ENCODE peak calls at places on chromosomes 6 and 20, in six cellular contexts. N is fibroblast of pulmonary artery; J is activated naive CD4-positive, alpha-beta T cell; H is effector CD4-positive, alpha-beta T cell; K is activated T-cell treated with anti-CD3 and anti-CD28 coated beads, Interleukin-2, amount 50 U/mL, for 72 hours; A is M059J. B is an unnamed sample.
A peak's percentile ranks its signal among the peaks of the same experiment; 100 is the strongest.

GRCh38 chr6:81792826-81793225 is 40.3 kb upstream of the TENT5A start:
- DNase-seq in N (no peak), J (no peak), H (no peak), K (no peak), A (peak; percentile 86), B (no peak)

GRCh38 chr6:26408828-26409730 is 7.0 kb downstream of the BTN3A1 start:
- DNase-seq in N (no peak), J (no peak), H (no peak), K (no peak), A (no peak), B (no peak)

GRCh38 chr6:129350278-129350677 is 359.7 kb downstream of the ARHGAP18 start:
- DNase-seq in N (no peak), J (no peak), H (no peak), K (no peak), A (no peak), B (no peak)

GRCh38 chr6:124963416-124964083 is 1.3 kb downstream of the RNF217 start:
- DNase-seq in N (peak; percentile 59), J (no peak), H (no peak), K (no peak), A (peak; percentile 68), B (no peak)

GRCh38 chr20:1505361-1505760 is 14.1 kb upstream of the SIRPB2 start:
- DNase-seq in N (no peak), J (no peak), H (no peak), K (no peak), A (peak; percentile 86), B (no peak)

GRCh38 chr20:41247523-41248370 is 69.8 kb downstream of the ZHX3 start:
- DNase-seq in N (no peak), J (no peak), H (no peak), K (no peak), A (no peak), B (no peak)

GRCh38 chr20:366042-366718 is 14.4 kb upstream of the TRIB3 start:
- DNase-seq in N (no peak), J (no peak), H (no peak), K (no peak), A (no peak), B (no peak)

GRCh38 chr6:30743099-30744053 is 889 bp upstream of the FLOT1 start:
- DNase-seq in N (peak; percentile 44), J (no peak), H (no peak), K (peak; percentile 44), A (peak; percentile 57), B (peak; percentile 51)

GRCh38 chr6:15096894-15097837 is 148.7 kb upstream of the JARID2 start:
- DNase-seq in N (peak; percentile 11), J (no peak), H (no peak), K (no peak), A (peak; percentile 54), B (no peak)

GRCh38 chr20:64103871-64104666 is 3.3 kb downstream of the NPBWR2 start:
- DNase-seq in N (no peak), J (no peak), H (no peak), K (no peak), A (no peak), B (no peak)

GRCh38 chr6:14968056-14968643 is 277.7 kb upstream of the JARID2 start:
- DNase-seq in N (no peak), J (no peak), H (no peak), K (no peak), A (no peak), B (no peak)

GRCh38 chr6:42407379-42407778 is 44.3 kb downstream of the TRERF1 start:
- DNase-seq in N (peak; percentile 87), J (no peak), H (no peak), K (peak; percentile 29), A (peak; percentile 96), B (no peak)

GRCh38 chr6:57221936-57222683 is at the start of gene RAB23:
- DNase-seq in N (peak; percentile 85), J (peak; percentile 64), H (peak; percentile 64), K (peak; percentile 81), A (peak; percentile 87), B (peak; percentile 91)

GRCh38 chr6:28757429-28758045 is 166.2 kb downstream of the TRIM27 start:
- DNase-seq in N (no peak), J (no peak), H (no peak), K (no peak), A (peak; percentile 76), B (no peak)

GRCh38 chr20:57429579-57430202 is 38.5 kb downstream of the RBM38 start:
- DNase-seq in N (no peak), J (no peak), H (no peak), K (no peak), A (peak; percentile 82), B (no peak)

GRCh38 chr20:51369503-51369902 is 173.0 kb downstream of the NFATC2 start:
- DNase-seq in N (no peak), J (no peak), H (no peak), K (no peak), A (no peak), B (no peak)

GRCh38 chr6:168132531-168133184 is 53.6 kb upstream of the FRMD1 start:
- DNase-seq in N (peak; percentile 88), J (no peak), H (no peak), K (peak; percentile 11), A (peak; percentile 72), B (peak; percentile 81)

GRCh38 chr6:158867381-158868121 is 48.4 kb upstream of the EZR start:
- DNase-seq in N (no peak), J (no peak), H (no peak), K (no peak), A (peak; percentile 37), B (no peak)

GRCh38 chr6:156960525-156960924 is 183.3 kb downstream of the ARID1B start:
- DNase-seq in N (no peak), J (no peak), H (no peak), K (no peak), A (no peak), B (no peak)

GRCh38 chr6:44028767-44029166 is 98.5 kb downstream of the MRPL14 start:
- DNase-seq in N (peak; percentile 56), J (no peak), H (no peak), K (no peak), A (peak; percentile 77), B (no peak)

GRCh38 chr6:111030008-111031006 is 48.5 kb downstream of the RPF2 start:
- DNase-seq in N (peak; percentile 22), J (no peak), H (no peak), K (no peak), A (no peak), B (no peak)

GRCh38 chr6:105838156-105838555 is 248.0 kb upstream of the PRDM1 start:
- DNase-seq in N (no peak), J (no peak), H (no peak), K (no peak), A (no peak), B (no peak)

GRCh38 chr6:27805347-27805746 is 106.8 kb downstream of the OR2B2 start:
- DNase-seq in N (no peak), J (no peak), H (no peak), K (no peak), A (no peak), B (no peak)

GRCh38 chr6:118319890-118320289 is 228.2 kb upstream of the PLN start:
- DNase-seq in N (no peak), J (no peak), H (no peak), K (no peak), A (no peak), B (peak; percentile 23)

GRCh38 chr20:51487076-51487475 is 55.4 kb downstream of the NFATC2 start:
- DNase-seq in N (no peak), J (no peak), H (no peak), K (no peak), A (no peak), B (no peak)

GRCh38 chr20:2891343-2891742 is 18.1 kb downstream of the PTPRA start:
- DNase-seq in N (no peak), J (no peak), H (no peak), K (no peak), A (no peak), B (no peak)

GRCh38 chr20:8074931-8075330 is 55.4 kb upstream of the TMX4 start:
- DNase-seq in N (peak; percentile 49), J (no peak), H (no peak), K (no peak), A (no peak), B (no peak)

GRCh38 chr20:8161262-8162071 is 29.4 kb downstream of the PLCB1 start:
- DNase-seq in N (peak; percentile 15), J (no peak), H (no peak), K (no peak), A (no peak), B (peak; percentile 9)

GRCh38 chr6:44920952-44921491 is 407.1 kb upstream of the RUNX2 start:
- DNase-seq in N (peak; percentile 11), J (no peak), H (no peak), K (no peak), A (peak; percentile 11), B (no peak)

GRCh38 chr20:21378259-21378658 is 19.1 kb downstream of the NKX2-4 start:
- DNase-seq in N (no peak), J (no peak), H (no peak), K (no peak), A (no peak), B (no peak)

GRCh38 chr20:35002426-35003210 is 47.0 kb downstream of the MYH7B start:
- DNase-seq in N (no peak), J (no peak), H (no peak), K (no peak), A (no peak), B (no peak)

GRCh38 chr6:121645100-121645745 is 209.8 kb downstream of the GJA1 start:
- DNase-seq in N (no peak), J (no peak), H (no peak), K (peak; percentile 55), A (peak; percentile 20), B (no peak)

GRCh38 chr6:27478141-27478705 is 5.3 kb upstream of the ZNF184 start:
- DNase-seq in N (peak; percentile 30), J (no peak), H (no peak), K (no peak), A (no peak), B (no peak)

GRCh38 chr20:22339091-22339881 is 245.1 kb downstream of the FOXA2 start:
- DNase-seq in N (peak; percentile 85), J (no peak), H (no peak), K (peak; percentile 37), A (peak; percentile 76), B (peak; percentile 90)

GRCh38 chr6:166275714-166276166 is 32.5 kb downstream of the PRR18 start:
- DNase-seq in N (peak; percentile 50), J (peak; percentile 80), H (peak; percentile 72), K (peak; percentile 76), A (peak; percentile 43), B (peak; percentile 61)

GRCh38 chr20:36145877-36146707 is 8.4 kb upstream of the EPB41L1 start:
- DNase-seq in N (no peak), J (no peak), H (no peak), K (no peak), A (no peak), B (no peak)

GRCh38 chr6:64250126-64250525 is 614.5 kb downstream of the PHF3 start:
- DNase-seq in N (no peak), J (no peak), H (no peak), K (no peak), A (peak; percentile 71), B (no peak)